ENCODE peak calls at places on chromosomes 6 and 20, in seven cellular contexts. T, M, U, H, R, J and O are unnamed samples.

GRCh38 chr6:100999034-100999597 is 118.0 kb upstream of the ASCC3 start:
- DNase-seq in H (no peak), U (no peak), T (no peak), J (no peak), R (no peak), M (no peak), O (no peak)

GRCh38 chr6:15026832-15027231 is 219.0 kb upstream of the JARID2 start:
- DNase-seq in J (no peak), T (no peak), H (peak), U (no peak), M (no peak), R (no peak), O (no peak)

GRCh38 chr6:25369450-25370086 is 90.4 kb downstream of the CARMIL1 start:
- DNase-seq in R (no peak), M (no peak), T (no peak), H (peak), U (no peak), J (no peak), O (no peak)

GRCh38 chr20:20207291-20207690 is 155.0 kb downstream of the CFAP61 start:
- DNase-seq in M (no peak), J (no peak), U (no peak), H (no peak), T (no peak), R (peak), O (no peak)

GRCh38 chr20:32539063-32539816 is 45.9 kb downstream of the NOL4L start:
- DNase-seq in J (no peak), H (no peak), R (no peak), T (no peak), U (no peak), M (no peak), O (peak)

GRCh38 chr20:4136967-4137334 is 121.6 kb upstream of the RNF24 start:
- DNase-seq in J (no peak), R (no peak), H (no peak), U (no peak), M (no peak), T (no peak), O (no peak)

GRCh38 chr6:38262041-38262440 is 377.7 kb downstream of the BTBD9 start:
- DNase-seq in J (no peak), T (no peak), H (peak), U (no peak), M (peak), R (no peak), O (no peak)

GRCh38 chr6:85496856-85497255 is 47.0 kb downstream of the NT5E start:
- DNase-seq in R (no peak), T (no peak), H (no peak), U (no peak), J (no peak), M (no peak), O (no peak)

GRCh38 chr6:31042801-31043200 is 32.5 kb downstream of the MUC22 start:
- DNase-seq in J (no peak), U (peak), R (peak), M (no peak), H (peak), T (no peak), O (peak)

GRCh38 chr6:83047065-83047754 is 18.4 kb downstream of the UBE3D start:
- DNase-seq in U (no peak), T (no peak), M (no peak), J (no peak), H (no peak), R (no peak), O (no peak)

GRCh38 chr6:36187446-36187845 is 9.1 kb upstream of the BRPF3 start:
- DNase-seq in J (no peak), T (no peak), M (no peak), U (no peak), R (no peak), H (no peak), O (no peak)

GRCh38 chr6:2509746-2510145 is 241.0 kb downstream of the MYLK4 start:
- DNase-seq in J (no peak), R (no peak), U (no peak), T (no peak), H (no peak), M (no peak), O (no peak)

GRCh38 chr20:10487354-10488115 is 52.4 kb downstream of the SLX4IP start:
- DNase-seq in U (no peak), M (no peak), T (no peak), J (no peak), H (no peak), R (no peak), O (no peak)

GRCh38 chr6:24933868-24934401 is 1.8 kb downstream of the RIPOR2 start:
- DNase-seq in T (no peak), R (no peak), J (no peak), U (peak), H (no peak), M (no peak), O (peak)

GRCh38 chr20:10864076-10864672 is 190.4 kb upstream of the JAG1 start:
- DNase-seq in R (no peak), M (no peak), U (no peak), H (peak), J (no peak), T (no peak), O (no peak)

GRCh38 chr20:51886891-51887608 is 84.7 kb upstream of the SALL4 start:
- DNase-seq in U (no peak), H (no peak), R (peak), M (no peak), T (no peak), J (no peak), O (no peak)

GRCh38 chr6:116238083-116238482 is 15.8 kb downstream of the TSPYL4 start:
- DNase-seq in M (no peak), T (no peak), U (no peak), H (no peak), R (no peak), J (no peak), O (no peak)

GRCh38 chr6:12890171-12890790 is 173.7 kb downstream of the PHACTR1 start:
- DNase-seq in T (no peak), U (no peak), H (no peak), J (no peak), R (no peak), M (no peak), O (peak)

GRCh38 chr20:59776626-59777320 is 156.7 kb downstream of the SYCP2 start:
- DNase-seq in R (no peak), J (no peak), M (no peak), U (no peak), H (no peak), T (no peak), O (no peak)

GRCh38 chr20:37209661-37210314 is 30.4 kb upstream of the MROH8 start:
- DNase-seq in H (no peak), U (no peak), T (no peak), J (no peak), M (no peak), R (no peak), O (no peak)